ENCODE peak calls at places on chromosomes 7 and 10, in eight cellular contexts. L is activated CD4-positive, alpha-beta T cell treated with anti-CD3 and anti-CD28 coated beads, Interleukin-2, amount 50 U/mL, for 1 hour; Q is Jurkat, Clone E6-1; R is HTR-8/SVneo; T is NCI-H748 treated with DMSO at 0.1 percent for 48 hours; P is heart left ventricle; M is esophagus squamous epithelium; I is bronchial epithelial cell. O is an unnamed sample.

GRCh38 chr10:69769395-69769989 is 32.2 kb upstream of the COL13A1 start:
- DNase-seq in L (no peak), Q (no peak), M (no peak), I (peak), P (peak), R (peak), T (no peak), O (no peak)

GRCh38 chr10:113753020-113753692 is 1.7 kb downstream of the PLEKHS1 start:
- DNase-seq in P (no peak), I (peak), M (no peak), R (no peak), L (no peak), Q (no peak), T (peak), O (no peak)

GRCh38 chr7:150326657-150327268 is 3.4 kb upstream of the ACTR3C start:
- DNase-seq in R (no peak), L (no peak), M (no peak), P (no peak), T (no peak), I (no peak), Q (no peak), O (no peak)

GRCh38 chr7:94289071-94289470 is 105.6 kb upstream of the COL1A2 start:
- DNase-seq in R (peak), I (peak), T (peak), L (no peak), Q (no peak), P (peak), M (no peak), O (peak)

GRCh38 chr7:98240961-98241673 is 10.9 kb downstream of the TECPR1 start:
- DNase-seq in P (no peak), I (peak), M (no peak), R (peak), T (no peak), L (peak), Q (no peak), O (peak)

GRCh38 chr10:43172645-43173044 is 34.4 kb downstream of the CSGALNACT2 start:
- DNase-seq in P (no peak), L (no peak), I (no peak), M (no peak), T (no peak), R (no peak), Q (peak), O (no peak)

GRCh38 chr10:29634764-29635625 is at the start of gene SVIL:
- DNase-seq in Q (no peak), I (peak), M (no peak), P (peak), L (no peak), T (no peak), R (no peak), O (peak)

GRCh38 chr7:75920431-75921161 is 5.6 kb downstream of the POR start:
- DNase-seq in L (peak), Q (no peak), T (no peak), P (peak), M (no peak), R (no peak), I (no peak), O (no peak)

GRCh38 chr10:23344251-23344841 is at the start of gene C10orf67:
- DNase-seq in I (no peak), Q (no peak), L (no peak), R (peak), P (peak), T (peak), M (no peak), O (peak)

GRCh38 chr10:129993621-129994020 is 29.5 kb upstream of the EBF3 start:
- DNase-seq in L (no peak), P (no peak), Q (no peak), I (peak), M (no peak), T (no peak), R (no peak), O (no peak)

GRCh38 chr10:34139559-34139958 is 675.5 kb downstream of the PARD3 start:
- DNase-seq in I (peak), Q (no peak), M (no peak), R (no peak), L (no peak), T (no peak), P (no peak), O (no peak)

GRCh38 chr7:125358551-125359167 is 429.0 kb upstream of the POT1 start:
- DNase-seq in I (no peak), Q (no peak), R (no peak), M (no peak), L (no peak), P (no peak), T (no peak), O (no peak)

GRCh38 chr10:103847346-103847745 is 8.0 kb downstream of the SH3PXD2A start:
- DNase-seq in R (no peak), L (no peak), I (no peak), Q (no peak), T (no peak), M (no peak), P (no peak), O (no peak)

GRCh38 chr7:87475359-87476178 is at the start of gene ABCB4:
- DNase-seq in P (peak), T (no peak), Q (no peak), R (no peak), I (no peak), L (no peak), M (no peak), O (no peak)

GRCh38 chr7:15305002-15305600 is 256.7 kb downstream of the AGMO start:
- DNase-seq in L (no peak), Q (peak), I (peak), T (peak), P (peak), R (peak), M (no peak), O (peak)

GRCh38 chr7:102426268-102427031 is 6.9 kb upstream of the ORAI2 start:
- DNase-seq in P (no peak), M (no peak), L (peak), T (no peak), I (no peak), R (no peak), Q (peak), O (no peak)

GRCh38 chr10:51960494-51960895 is 261.1 kb upstream of the CSTF2T start:
- DNase-seq in I (peak), T (no peak), L (no peak), M (no peak), R (peak), P (no peak), Q (peak), O (no peak)

GRCh38 chr10:86663576-86664369 is 4.5 kb upstream of the LDB3 start:
- DNase-seq in M (no peak), R (no peak), T (no peak), I (no peak), L (no peak), P (peak), Q (no peak), O (no peak)

GRCh38 chr7:28062197-28062988 is 118.2 kb downstream of the JAZF1 start:
- DNase-seq in T (peak), L (peak), R (peak), P (peak), Q (peak), I (peak), M (no peak), O (peak)

GRCh38 chr7:8109196-8110022 is 140.8 kb downstream of the GLCCI1 start:
- DNase-seq in Q (no peak), P (no peak), M (no peak), R (no peak), L (no peak), I (peak), T (no peak), O (no peak)

GRCh38 chr10:47260505-47261111 is 39.4 kb upstream of the GDF10 start:
- DNase-seq in I (no peak), M (no peak), T (no peak), R (no peak), L (peak), P (peak), Q (peak), O (no peak)

GRCh38 chr10:96502561-96503267 is 11.0 kb downstream of the TLL2 start:
- DNase-seq in P (no peak), Q (no peak), L (no peak), M (no peak), I (peak), R (no peak), T (no peak), O (no peak)

GRCh38 chr10:49254556-49255318 is 44.2 kb upstream of the C10orf71 start:
- DNase-seq in Q (peak), I (no peak), T (no peak), P (no peak), L (no peak), R (no peak), M (no peak), O (no peak)

GRCh38 chr10:72875250-72876055 is 18.1 kb upstream of the OIT3 start:
- DNase-seq in P (no peak), M (no peak), Q (peak), I (peak), R (peak), L (no peak), T (peak), O (no peak)

GRCh38 chr7:81608748-81609382 is 161.0 kb downstream of the HGF start:
- DNase-seq in T (no peak), M (no peak), R (no peak), L (no peak), Q (no peak), I (peak), P (no peak), O (no peak)

GRCh38 chr7:107201795-107202450 is 33.1 kb downstream of the HBP1 start:
- DNase-seq in I (peak), T (no peak), R (peak), L (peak), Q (peak), M (no peak), P (peak), O (no peak)

GRCh38 chr10:124077216-124077615 is 16.2 kb downstream of the CHST15 start:
- DNase-seq in Q (no peak), R (no peak), M (no peak), T (no peak), P (no peak), L (no peak), I (no peak), O (no peak)

GRCh38 chr10:130138479-130138866 is 2.3 kb downstream of the GLRX3 start:
- DNase-seq in I (peak), R (no peak), L (no peak), T (peak), M (no peak), Q (no peak), P (no peak), O (no peak)

GRCh38 chr7:116159711-116160110 is 50.6 kb upstream of the TES start:
- DNase-seq in L (no peak), M (no peak), P (no peak), T (no peak), I (no peak), Q (no peak), R (no peak), O (no peak)

GRCh38 chr7:96127746-96128145 is 194.2 kb downstream of the SLC25A13 start:
- DNase-seq in Q (no peak), I (no peak), P (no peak), T (no peak), L (no peak), M (no peak), R (no peak), O (no peak)

GRCh38 chr7:96182424-96183158 is 139.3 kb downstream of the SLC25A13 start:
- DNase-seq in M (no peak), I (no peak), L (no peak), T (no peak), P (no peak), Q (no peak), R (no peak), O (no peak)

GRCh38 chr10:121457729-121458128 is 140.5 kb downstream of the FGFR2 start:
- DNase-seq in R (no peak), P (no peak), M (no peak), Q (no peak), L (no peak), I (no peak), T (no peak), O (no peak)

GRCh38 chr10:92880233-92880861 is 32.0 kb downstream of the EXOC6 start:
- DNase-seq in P (no peak), T (peak), L (no peak), Q (peak), R (peak), I (peak), M (no peak), O (no peak)

O was measured in tibial nerve.